ENCODE peak calls at places on chromosomes 1 and 21, in six cellular contexts. T, V, I, W, H and K are unnamed samples.

GRCh38 chr1:60044881-60045280 is 28.7 kb downstream of the C1orf87 start:
- DNase-seq in H (no peak), I (no peak), W (no peak), V (no peak), T (no peak), K (no peak)

GRCh38 chr1:183237046-183237445 is 51.0 kb downstream of the LAMC2 start:
- DNase-seq in T (no peak), I (no peak), H (no peak), V (no peak), W (no peak), K (no peak)

GRCh38 chr1:234123867-234124266 is 219.4 kb downstream of the SLC35F3 start:
- DNase-seq in T (peak), H (no peak), I (no peak), V (no peak), W (peak), K (no peak)

GRCh38 chr1:1106510-1107221 is 9.2 kb downstream of the C1orf159 start:
- DNase-seq in T (no peak), V (no peak), I (no peak), H (no peak), W (no peak), K (no peak)

GRCh38 chr1:100036718-100037664 is 67.2 kb downstream of the SLC35A3 start:
- DNase-seq in W (no peak), T (peak), I (no peak), H (no peak), V (no peak), K (no peak)

GRCh38 chr1:194013561-194013960 is 827.1 kb upstream of the B3GALT2 start:
- DNase-seq in T (peak), W (no peak), V (no peak), H (no peak), I (no peak), K (no peak)

GRCh38 chr1:147769107-147769506 is 8.7 kb upstream of the GJA5 start:
- DNase-seq in V (peak), I (no peak), W (no peak), T (peak), H (no peak), K (no peak)

GRCh38 chr1:221520250-221520649 is 221.6 kb downstream of the DUSP10 start:
- DNase-seq in W (no peak), T (no peak), H (no peak), V (no peak), I (no peak), K (no peak)

GRCh38 chr1:68024635-68025338 is 25.6 kb downstream of the DIRAS3 start:
- DNase-seq in V (no peak), I (no peak), H (no peak), W (no peak), T (no peak), K (no peak)

GRCh38 chr1:174990382-174990999 is 9.3 kb upstream of the CACYBP start:
- DNase-seq in I (peak), V (no peak), W (no peak), T (peak), H (peak), K (no peak)

GRCh38 chr1:68826861-68827260 is 330.0 kb upstream of the DEPDC1 start:
- DNase-seq in T (no peak), I (no peak), V (no peak), W (no peak), H (no peak), K (no peak)

GRCh38 chr1:230986976-230987375 is 8.1 kb downstream of the ARV1 start:
- DNase-seq in V (no peak), W (peak), I (no peak), T (peak), H (no peak), K (no peak)

GRCh38 chr1:229843627-229844238 is 217.7 kb downstream of the URB2 start:
- DNase-seq in W (no peak), V (no peak), H (peak), T (peak), I (peak), K (no peak)

GRCh38 chr1:210397252-210397651 is 68.5 kb downstream of the HHAT start:
- DNase-seq in I (no peak), V (no peak), H (no peak), T (peak), W (no peak), K (no peak)

GRCh38 chr21:34061983-34062382 is 11.4 kb upstream of the MRPS6 start:
- DNase-seq in I (no peak), V (no peak), T (no peak), H (no peak), W (no peak), K (no peak)

GRCh38 chr1:147843486-147843885 is 59.1 kb upstream of the GJA8 start:
- DNase-seq in V (no peak), I (no peak), H (no peak), T (no peak), W (no peak), K (no peak)

GRCh38 chr1:56376188-56376984 is 203.0 kb downstream of the PLPP3 start:
- DNase-seq in I (no peak), W (no peak), T (peak), V (peak), H (peak), K (no peak)

GRCh38 chr1:184272178-184272866 is 114.5 kb upstream of the C1orf21 start:
- DNase-seq in W (peak), T (no peak), H (no peak), I (no peak), V (no peak), K (no peak)

GRCh38 chr1:199474738-199475137 is 552.8 kb upstream of the NR5A2 start:
- DNase-seq in I (no peak), V (no peak), H (no peak), W (no peak), T (no peak), K (no peak)

GRCh38 chr1:39816431-39817090 is 27.9 kb upstream of the BMP8B start:
- DNase-seq in H (peak), I (peak), V (no peak), T (peak), W (no peak), K (peak)

DNA sequence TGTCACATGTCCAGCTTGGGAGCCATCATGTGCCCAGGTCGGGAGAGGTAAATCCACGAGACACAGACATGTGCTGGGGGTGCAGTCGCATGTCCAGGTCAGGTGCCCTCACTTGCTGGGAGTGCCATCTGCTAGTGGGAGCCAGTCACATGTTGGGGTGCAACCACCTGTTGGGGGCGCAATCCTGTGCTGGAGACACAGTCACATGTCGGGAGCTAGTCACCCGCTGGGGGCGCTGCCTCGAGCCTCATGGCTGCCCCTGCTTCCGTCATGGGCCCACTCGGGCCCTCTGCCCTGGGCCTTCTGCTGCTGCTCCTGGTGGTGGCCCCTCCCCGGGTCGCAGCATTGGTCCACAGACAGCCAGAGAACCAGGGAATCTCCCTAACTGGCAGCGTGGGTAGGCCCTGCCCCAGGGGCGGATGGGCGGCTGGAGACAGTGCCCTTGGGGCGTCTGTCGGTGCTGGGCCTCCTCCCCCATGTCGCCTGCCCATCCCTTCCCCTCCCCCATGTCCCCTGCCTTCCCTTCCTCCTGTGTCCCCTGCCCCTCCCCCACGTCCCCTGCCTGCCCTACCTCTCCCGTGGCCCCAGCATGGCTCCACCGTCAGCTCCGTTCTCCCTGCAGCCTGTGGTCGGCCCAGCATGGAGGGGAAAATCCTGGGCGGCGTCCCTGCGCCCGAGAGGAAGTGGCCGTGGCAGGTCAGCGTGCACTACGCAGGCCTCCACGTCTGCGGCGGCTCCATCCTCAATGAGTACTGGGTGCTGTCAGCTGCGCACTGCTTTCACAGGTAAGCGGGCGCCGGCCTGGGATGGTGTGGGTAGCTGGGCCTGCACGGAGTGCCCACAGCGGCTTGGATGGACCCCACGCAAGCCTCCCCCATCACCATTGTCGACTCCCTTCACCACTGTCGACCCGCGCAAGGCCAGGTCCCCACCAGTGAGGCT is at the start of gene PRSS38:
- DNase-seq in W (no peak), T (no peak), I (no peak), V (no peak), H (no peak), K (no peak)
- TF ChIP-seq CTCF in W (no peak), T (no peak), I (no peak), V (no peak), H (no peak), K (no peak)

GRCh38 chr21:39037807-39038405 is 145.3 kb downstream of the PSMG1 start:
- DNase-seq in T (no peak), H (no peak), I (no peak), V (peak), W (no peak), K (no peak)
- TF ChIP-seq CTCF in T (no peak), H (no peak), I (no peak), V (no peak), W (no peak), K (no peak)

DNA sequence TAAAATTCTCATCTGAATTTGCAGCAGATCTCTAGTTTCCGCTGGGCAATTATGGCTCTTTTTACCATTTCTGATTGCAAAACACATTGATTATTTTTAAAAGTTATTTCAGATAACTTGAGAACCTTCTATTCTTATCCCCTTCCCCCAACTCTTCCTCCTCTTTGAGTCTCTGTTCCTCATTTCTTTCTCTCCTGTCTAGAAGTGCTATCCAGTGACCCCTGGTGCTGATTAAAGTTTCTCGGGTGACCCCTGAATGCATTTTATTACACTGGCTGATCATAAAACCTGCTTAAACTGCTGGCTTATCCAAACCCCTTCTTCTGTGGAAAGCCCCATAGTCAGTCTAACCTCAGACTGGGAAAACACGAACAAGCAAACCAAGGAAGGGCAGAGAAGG is 61.2 kb downstream of the GORAB start:
- DNase-seq in I (no peak), V (no peak), T (no peak), W (no peak), H (peak), K (peak)
- TF ChIP-seq CTCF in I (no peak), V (no peak), T (no peak), W (no peak), H (no peak), K (no peak)

DNA sequence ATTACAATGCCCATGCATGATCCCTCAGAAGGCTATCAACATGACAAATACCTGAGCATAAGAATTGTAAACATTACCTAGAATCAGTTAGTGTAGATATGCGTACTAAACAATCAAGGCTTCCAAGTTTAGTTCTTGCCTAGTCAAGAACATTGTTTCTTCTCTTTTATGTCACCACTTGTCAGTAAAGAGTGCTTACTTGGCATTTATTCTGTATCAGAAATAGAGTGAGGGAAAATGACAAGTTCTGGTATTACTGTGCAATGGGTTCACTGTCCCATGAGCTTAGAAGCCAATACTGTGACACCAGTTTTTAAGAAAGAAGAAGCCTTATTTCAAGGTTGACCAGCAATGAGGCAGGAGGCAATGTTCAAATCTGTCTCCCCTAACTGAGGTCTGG is 22.7 kb upstream of the OR6N2 start:
- DNase-seq in H (no peak), I (no peak), T (no peak), W (no peak), V (no peak), K (no peak)
- TF ChIP-seq CTCF in H (no peak), I (no peak), T (no peak), W (no peak), V (no peak), K (no peak)

GRCh38 chr1:77126309-77126708 is 92.9 kb downstream of the PIGK start:
- DNase-seq in H (no peak), W (peak), I (peak), T (peak), V (no peak), K (peak)
- TF ChIP-seq CTCF in H (peak), W (peak), I (peak), T (peak), V (peak), K (peak)

DNA sequence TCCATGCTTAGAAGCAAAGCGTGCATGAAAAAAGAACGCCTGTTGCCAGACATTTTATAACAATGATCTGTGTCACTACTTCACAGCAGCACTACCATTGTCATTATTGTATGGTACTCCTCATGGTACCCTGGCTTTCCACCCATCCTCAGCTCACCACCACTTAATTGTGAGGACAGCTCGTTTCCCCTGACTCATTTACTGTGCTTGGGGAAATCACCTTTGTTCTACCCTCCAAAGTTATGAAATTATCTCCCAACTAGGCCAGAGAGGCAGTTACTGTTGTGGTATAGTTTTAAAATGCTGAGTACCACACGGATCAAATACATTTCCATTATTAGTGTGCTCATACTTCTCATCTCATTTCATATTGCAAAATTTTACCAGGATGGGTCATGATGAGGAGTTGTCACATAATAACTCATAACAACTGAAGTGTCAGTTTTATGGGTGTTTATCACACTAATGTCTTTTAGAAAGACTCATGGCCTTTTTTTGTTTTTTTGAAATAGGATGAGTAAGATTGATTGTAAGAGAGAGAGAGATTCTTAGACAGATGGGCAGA is 9.2 kb upstream of the OR2B11 start:
- DNase-seq in V (no peak), T (no peak), W (no peak), I (no peak), H (no peak), K (no peak)
- TF ChIP-seq CTCF in V (no peak), T (no peak), W (no peak), I (no peak), H (no peak), K (no peak)

GRCh38 chr1:247146671-247147070 is 25.1 kb downstream of the ZNF124 start:
- DNase-seq in I (no peak), W (no peak), H (no peak), V (no peak), T (no peak), K (no peak)
- TF ChIP-seq CTCF in I (no peak), W (peak), H (no peak), V (no peak), T (no peak), K (no peak)

GRCh38 chr21:17613242-17613676 is 558 bp upstream of the BTG3 start:
- DNase-seq in T (peak), I (peak), V (peak), W (no peak), H (peak), K (no peak)
- TF ChIP-seq CTCF in T (no peak), I (no peak), V (no peak), W (no peak), H (no peak), K (no peak)